ENCODE peak calls at places on chromosomes 11 and 22, in five cellular contexts. K is HepG2, D is HCT116, G is GM12878, L is H1. A is an unnamed sample.

GRCh38 chr22:19689408-19689807 is 24.9 kb upstream of the SEPTIN5 start:
- DNase-seq in K (no peak), D (no peak), G (no peak), L (no peak), A (no peak)

GRCh38 chr11:69392104-69392653 is 89.3 kb upstream of the LINC01488 start:
- DNase-seq in K (no peak), D (no peak), G (no peak), L (no peak), A (no peak)

GRCh38 chr11:133175111-133175510 is 357.2 kb downstream of the OPCML start:
- DNase-seq in K (no peak), D (no peak), G (peak), L (no peak), A (no peak)

GRCh38 chr11:26992031-26992541 is 1.8 kb upstream of the FIBIN start:
- DNase-seq in K (no peak), D (no peak), G (no peak), L (no peak), A (no peak)

GRCh38 chr22:21796863-21797262 is 61.3 kb upstream of the YPEL1 start:
- DNase-seq in K (no peak), D (no peak), G (no peak), L (no peak), A (no peak)

GRCh38 chr11:93817426-93818348 is 32.7 kb downstream of the VSTM5 start:
- DNase-seq in K (no peak), D (no peak), G (no peak), L (no peak), A (no peak)

GRCh38 chr11:12840871-12841516 is 166.8 kb downstream of the TEAD1 start:
- DNase-seq in K (no peak), D (no peak), G (no peak), L (no peak), A (no peak)

GRCh38 chr11:2186669-2187266 is 15.2 kb upstream of the TH start:
- DNase-seq in K (peak), D (peak), G (no peak), L (peak), A (peak)

GRCh38 chr22:32130464-32130863 is 28.6 kb downstream of the C22orf42 start:
- DNase-seq in K (no peak), D (no peak), G (no peak), L (no peak), A (no peak)

GRCh38 chr22:46092646-46093410 is 57.5 kb upstream of the PPARA start:
- DNase-seq in K (no peak), D (no peak), G (no peak), L (no peak), A (no peak)

GRCh38 chr11:117907276-117908110 is 21.7 kb downstream of the TMPRSS13 start:
- DNase-seq in K (peak), D (peak), G (peak), L (peak), A (peak)

GRCh38 chr22:32752868-32753520 is 48.5 kb upstream of the TIMP3 start:
- DNase-seq in K (no peak), D (no peak), G (no peak), L (no peak), A (no peak)

GRCh38 chr11:69654660-69655478 is 13.9 kb downstream of the CCND1 start:
- DNase-seq in K (peak), D (no peak), G (no peak), L (peak), A (no peak)

GRCh38 chr11:18384157-18384641 is 10.2 kb upstream of the LDHA start:
- DNase-seq in K (peak), D (no peak), G (peak), L (no peak), A (peak)

GRCh38 chr11:125402436-125402835 is 93.6 kb downstream of the FEZ1 start:
- DNase-seq in K (no peak), D (no peak), G (no peak), L (no peak), A (no peak)

GRCh38 chr11:117744471-117745280 is 52.3 kb downstream of the DSCAML1 start:
- DNase-seq in K (no peak), D (no peak), G (no peak), L (no peak), A (no peak)

GRCh38 chr22:47129902-47130301 is 367.5 kb downstream of the TBC1D22A start:
- DNase-seq in K (no peak), D (peak), G (no peak), L (no peak), A (peak)

GRCh38 chr11:79083346-79083745 is 357.5 kb downstream of the TENM4 start:
- DNase-seq in K (no peak), D (no peak), G (no peak), L (no peak), A (no peak)

GRCh38 chr11:102494216-102494615 is 36.3 kb downstream of the MMP7 start:
- DNase-seq in K (peak), D (peak), G (no peak), L (no peak), A (no peak)

GRCh38 chr22:17999851-18000250 is 24.5 kb downstream of the MICAL3 start:
- DNase-seq in K (no peak), D (no peak), G (no peak), L (no peak), A (no peak)

GRCh38 chr22:37331811-37332536 is 49.7 kb downstream of the CYTH4 start:
- DNase-seq in K (no peak), D (no peak), G (no peak), L (no peak), A (no peak)

GRCh38 chr22:46522743-46523300 is 14.6 kb downstream of the CELSR1 start:
- DNase-seq in K (no peak), D (no peak), G (no peak), L (no peak), A (no peak)

GRCh38 chr11:28464252-28464867 is 356.2 kb downstream of the METTL15 start:
- DNase-seq in K (no peak), D (no peak), G (no peak), L (no peak), A (no peak)
- TF ChIP-seq JUND in K (no peak), D (no peak), G (no peak), L (no peak), A (no peak)

DNA sequence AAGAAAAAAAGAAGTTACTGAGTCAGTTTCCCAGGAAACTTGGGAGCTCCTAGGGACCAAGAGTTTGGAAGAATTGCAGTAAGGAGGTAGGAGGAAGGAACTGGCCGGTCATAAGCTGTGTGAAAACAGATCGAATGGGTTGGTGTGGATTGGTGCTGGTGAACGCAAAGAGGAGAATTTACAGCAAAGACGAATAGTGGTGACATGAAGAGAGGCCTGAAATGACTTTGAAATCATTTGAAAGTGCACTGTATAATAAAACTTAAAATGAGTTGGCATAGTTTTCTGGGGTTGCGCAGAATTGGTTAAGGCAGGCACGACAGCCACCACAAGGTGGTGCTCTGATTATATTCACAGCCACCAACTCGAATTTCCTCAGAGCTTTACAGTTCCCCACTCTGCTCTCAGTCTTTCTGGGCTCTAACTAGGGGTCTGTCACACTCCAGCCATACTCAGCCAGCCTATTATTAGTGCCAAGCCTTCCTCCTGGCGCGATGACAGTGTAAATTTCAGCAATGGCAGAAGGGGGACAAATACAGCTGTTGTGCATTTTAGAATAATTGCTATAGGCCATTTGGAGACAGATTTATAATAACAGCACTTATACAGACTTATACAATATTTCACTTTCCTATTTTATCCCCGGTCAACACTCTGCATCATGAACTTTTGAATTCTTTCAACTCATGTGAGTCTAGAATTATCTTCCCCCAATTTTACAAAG is 8.3 kb upstream of the HTR3B start:
- DNase-seq in K (no peak), D (peak), G (no peak), L (peak), A (peak)
- TF ChIP-seq SP1 in K (no peak), D (no peak), G (no peak), L (no peak), A (no peak)

GRCh38 chr22:50208939-50209892 is 8.4 kb downstream of the SELENOO start:
- DNase-seq in K (no peak), D (no peak), G (no peak), L (no peak), A (no peak)

GRCh38 chr22:50209893-50210292 is 9.1 kb downstream of the SELENOO start:
- DNase-seq in K (peak), D (no peak), G (no peak), L (peak), A (peak)

GRCh38 chr22:50208430-50208938 is 7.7 kb downstream of the SELENOO start:
- DNase-seq in K (no peak), D (no peak), G (no peak), L (no peak), A (no peak)

GRCh38 chr22:50210378-50211139 is 9.7 kb downstream of the SELENOO start:
- DNase-seq in K (no peak), D (no peak), G (no peak), L (no peak), A (no peak)

GRCh38 chr22:50211147-50211546 is 10.3 kb downstream of the SELENOO start:
- DNase-seq in K (no peak), D (no peak), G (no peak), L (no peak), A (no peak)
- TF ChIP-seq JUND in K (no peak), D (no peak), G (no peak), L (no peak), A (no peak)

GRCh38 chr22:36084717-36085116 is 56.1 kb upstream of the RBFOX2 start:
- DNase-seq in K (peak), D (no peak), G (no peak), L (no peak), A (no peak)

GRCh38 chr22:36083056-36083455 is 54.4 kb upstream of the RBFOX2 start:
- DNase-seq in K (no peak), D (no peak), G (no peak), L (no peak), A (no peak)

GRCh38 chr22:36079041-36079440 is 50.4 kb upstream of the RBFOX2 start:
- DNase-seq in K (no peak), D (no peak), G (no peak), L (no peak), A (no peak)

GRCh38 chr22:36077261-36077660 is 48.6 kb upstream of the RBFOX2 start:
- DNase-seq in K (no peak), D (no peak), G (no peak), L (no peak), A (no peak)

GRCh38 chr22:36081023-36081431 is 52.4 kb upstream of the RBFOX2 start:
- DNase-seq in K (no peak), D (no peak), G (no peak), L (no peak), A (no peak)
- TF ChIP-seq SP1 in K (no peak), D (no peak), G (no peak), L (no peak), A (no peak)

GRCh38 chr11:86623736-86624135 is 48.7 kb downstream of the ME3 start:
- DNase-seq in K (no peak), D (no peak), G (no peak), L (no peak), A (no peak)

GRCh38 chr11:86624366-86624765 is 48.0 kb downstream of the ME3 start:
- DNase-seq in K (no peak), D (no peak), G (no peak), L (no peak), A (no peak)

GRCh38 chr11:86625544-86625943 is 46.9 kb downstream of the ME3 start:
- DNase-seq in K (no peak), D (no peak), G (no peak), L (no peak), A (no peak)

GRCh38 chr11:86627776-86628455 is 44.5 kb downstream of the ME3 start:
- DNase-seq in K (no peak), D (no peak), G (no peak), L (no peak), A (no peak)

DNA sequence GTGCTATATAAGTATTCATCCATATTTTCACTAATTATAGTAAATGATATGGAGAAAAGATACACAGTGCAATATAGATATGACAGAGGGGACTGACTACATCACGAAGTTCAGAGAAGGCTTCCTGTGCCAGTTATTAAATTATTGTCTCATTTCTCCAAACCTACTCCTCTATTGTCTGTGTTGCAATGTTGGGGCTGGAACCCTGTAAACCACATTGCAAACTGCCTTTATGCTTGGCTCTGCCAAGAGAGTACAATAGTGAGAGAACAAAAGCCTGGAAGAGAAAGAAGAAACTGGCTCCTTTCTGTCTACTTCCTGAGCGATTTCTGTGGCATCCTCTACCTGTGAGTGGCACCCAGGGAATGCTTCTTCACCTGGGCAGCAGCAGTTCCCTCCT is 46.4 kb downstream of the ME3 start:
- DNase-seq in K (no peak), D (no peak), G (no peak), L (no peak), A (no peak)
- TF ChIP-seq JUND in K (no peak), D (no peak), G (no peak), L (no peak), A (no peak)

DNA sequence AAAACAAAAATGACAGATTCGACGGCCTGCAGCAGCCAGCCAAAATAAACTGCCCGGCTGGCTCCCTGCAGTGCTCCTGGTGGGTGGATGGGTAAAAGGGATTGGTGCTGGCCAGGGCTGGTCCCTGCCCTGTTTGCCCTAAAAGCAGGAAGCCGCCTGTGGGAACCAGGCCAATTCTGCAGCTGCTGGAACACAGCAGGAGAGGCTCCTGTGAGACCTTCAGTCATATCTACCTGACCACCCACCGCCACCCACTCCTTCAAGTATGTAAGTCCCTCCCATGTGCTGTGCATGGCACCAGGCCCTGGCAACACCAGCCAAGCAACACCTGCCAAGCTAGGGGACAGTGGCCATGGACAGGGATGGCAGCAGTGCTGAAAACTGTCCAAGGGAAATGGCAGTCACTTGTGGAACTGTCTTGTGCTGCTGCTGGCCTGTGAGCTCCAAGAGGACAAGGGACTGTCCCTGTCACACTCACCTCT is 48.7 kb upstream of the ARFGAP3 start:
- DNase-seq in K (no peak), D (no peak), G (no peak), L (no peak), A (no peak)
- TF ChIP-seq SP1 in K (no peak), D (no peak), G (no peak), L (no peak), A (no peak)

GRCh38 chr11:83241291-83241946 is 44.7 kb downstream of the CCDC90B start:
- DNase-seq in K (peak), D (peak), G (no peak), L (peak), A (peak)
- TF ChIP-seq JUND in K (no peak), D (peak), G (no peak), L (peak), A (peak)

A was measured in K562.